ENCODE peak calls at places on chromosomes 13 and 19, in ten cellular contexts. P, V, D, Q, F, H, I, U, A and Z are unnamed samples.

GRCh38 chr19:5987077-5987818 is 9.3 kb upstream of the RANBP3 start:
- DNase-seq in V (peak), P (no peak), Q (peak), D (peak), F (peak), A (peak), H (no peak), U (peak), I (peak), Z (peak)

GRCh38 chr19:47381653-47382279 is 32.7 kb downstream of the DHX34 start:
- DNase-seq in F (no peak), U (no peak), I (no peak), Q (no peak), P (no peak), H (no peak), V (no peak), A (no peak), D (no peak), Z (no peak)

GRCh38 chr13:67549331-67549730 is 319.2 kb upstream of the PCDH9 start:
- DNase-seq in A (no peak), U (no peak), Q (no peak), D (no peak), V (no peak), I (peak), F (no peak), P (no peak), H (no peak), Z (no peak)

GRCh38 chr19:2016041-2016807 is 710 bp upstream of the BTBD2 start:
- DNase-seq in U (peak), P (peak), I (peak), D (peak), F (peak), H (peak), A (peak), Q (peak), V (no peak), Z (peak)

GRCh38 chr19:48648134-48648533 is 2.1 kb upstream of the CA11 start:
- DNase-seq in Q (no peak), A (no peak), H (no peak), V (no peak), U (no peak), I (no peak), F (no peak), D (no peak), P (no peak), Z (no peak)

GRCh38 chr19:20035935-20036334 is 3.4 kb downstream of the ZNF682 start:
- DNase-seq in P (no peak), V (no peak), F (no peak), I (no peak), H (no peak), D (no peak), A (no peak), U (no peak), Q (no peak), Z (no peak)

GRCh38 chr19:6690160-6690885 is 20.4 kb upstream of the TNFSF14 start:
- DNase-seq in V (no peak), F (no peak), U (no peak), D (no peak), I (no peak), Q (no peak), H (no peak), P (no peak), A (no peak), Z (no peak)

GRCh38 chr13:108915095-108915633 is 285.8 kb downstream of the MYO16 start:
- DNase-seq in U (no peak), D (peak), I (peak), A (no peak), P (no peak), F (no peak), V (no peak), H (no peak), Q (peak), Z (peak)

GRCh38 chr19:46963093-46963734 is 56.4 kb upstream of the NPAS1 start:
- DNase-seq in A (no peak), F (no peak), V (no peak), U (no peak), H (peak), I (no peak), P (no peak), Q (no peak), D (no peak), Z (no peak)

GRCh38 chr13:92719868-92720267 is 506.7 kb upstream of the GPC6 start:
- DNase-seq in H (no peak), I (no peak), U (no peak), V (peak), A (no peak), Q (no peak), D (no peak), P (no peak), F (no peak), Z (no peak)

GRCh38 chr13:48602296-48603040 is 51.3 kb upstream of the CYSLTR2 start:
- DNase-seq in P (no peak), V (no peak), D (no peak), I (no peak), Q (no peak), H (no peak), F (no peak), U (no peak), A (no peak), Z (no peak)

GRCh38 chr13:98976338-98976737 is 1.5 kb downstream of the DOCK9 start:
- DNase-seq in U (no peak), H (no peak), D (no peak), A (no peak), F (no peak), P (no peak), Q (no peak), V (no peak), I (no peak), Z (peak)

GRCh38 chr19:18366027-18366435 is 19.9 kb upstream of the GDF15 start:
- DNase-seq in F (no peak), P (no peak), U (no peak), D (no peak), A (no peak), Q (no peak), V (no peak), H (no peak), I (no peak), Z (no peak)

GRCh38 chr19:29378543-29379105 is 147.2 kb upstream of the VSTM2B start:
- DNase-seq in D (no peak), H (no peak), F (peak), V (no peak), Q (no peak), P (no peak), A (no peak), I (no peak), U (no peak), Z (no peak)

GRCh38 chr19:3969435-3970312 is 1.2 kb downstream of the DAPK3 start:
- DNase-seq in V (no peak), F (no peak), I (peak), U (no peak), H (peak), Q (peak), P (no peak), A (no peak), D (no peak), Z (no peak)

GRCh38 chr13:98173431-98173921 is 3.6 kb downstream of the RNF113B start:
- DNase-seq in V (no peak), A (no peak), Q (no peak), H (peak), P (no peak), I (peak), F (no peak), U (no peak), D (peak), Z (no peak)

GRCh38 chr13:44309771-44310767 is 63.6 kb upstream of the SERP2 start:
- DNase-seq in H (no peak), I (peak), U (no peak), A (no peak), Q (no peak), F (no peak), P (no peak), D (no peak), V (no peak), Z (no peak)

GRCh38 chr19:43651758-43652545 is 12.3 kb upstream of the CADM4 start:
- DNase-seq in I (peak), V (no peak), P (no peak), U (peak), F (peak), H (no peak), Q (peak), D (peak), A (peak), Z (peak)

GRCh38 chr13:33244210-33244906 is 41.2 kb downstream of the STARD13 start:
- DNase-seq in V (no peak), P (no peak), H (no peak), D (no peak), Q (no peak), U (no peak), A (no peak), I (no peak), F (no peak), Z (no peak)

GRCh38 chr13:30466358-30466714 is 600 bp upstream of the HMGB1 start:
- DNase-seq in V (no peak), H (no peak), I (peak), F (no peak), U (no peak), A (no peak), D (no peak), P (no peak), Q (peak), Z (no peak)

GRCh38 chr19:11345122-11345752 is 831 bp downstream of the TMEM205 start:
- DNase-seq in V (no peak), D (no peak), F (no peak), U (no peak), I (no peak), Q (no peak), P (no peak), H (no peak), A (no peak), Z (no peak)

GRCh38 chr19:42114412-42114811 is 17.8 kb downstream of the POU2F2 start:
- DNase-seq in Q (peak), P (no peak), U (no peak), V (no peak), H (no peak), A (no peak), F (no peak), D (no peak), I (no peak), Z (no peak)

GRCh38 chr19:4455742-4456565 is 1.6 kb downstream of the UBXN6 start:
- DNase-seq in U (no peak), I (no peak), V (no peak), H (peak), D (peak), F (no peak), P (no peak), Q (no peak), A (no peak), Z (peak)

GRCh38 chr13:30806784-30807183 is 71.4 kb downstream of the ALOX5AP start:
- DNase-seq in P (no peak), I (peak), A (no peak), V (no peak), H (peak), D (no peak), U (no peak), F (no peak), Q (no peak), Z (no peak)

GRCh38 chr13:79861731-79862130 is 380.8 kb downstream of the NDFIP2 start:
- DNase-seq in A (no peak), Q (no peak), I (no peak), H (no peak), D (no peak), V (no peak), F (no peak), P (no peak), U (no peak), Z (no peak)

GRCh38 chr13:39952244-39953233 is 297.1 kb downstream of the COG6 start:
- DNase-seq in H (no peak), V (no peak), Q (no peak), U (no peak), P (no peak), D (no peak), A (no peak), I (no peak), F (no peak), Z (no peak)

GRCh38 chr13:83065136-83065535 is 817.1 kb downstream of the SLITRK1 start:
- DNase-seq in V (no peak), P (peak), I (no peak), H (peak), Q (no peak), A (no peak), F (peak), D (peak), U (no peak), Z (no peak)

GRCh38 chr19:56837492-56837891 is 3.0 kb downstream of the PEG3 start:
- DNase-seq in F (peak), H (no peak), D (peak), P (peak), V (no peak), I (no peak), U (peak), Q (no peak), A (no peak), Z (peak)

GRCh38 chr19:36140289-36141038 is 598 bp downstream of the CAPNS1 start:
- DNase-seq in H (no peak), Q (peak), D (peak), V (peak), A (peak), P (no peak), F (peak), I (peak), U (no peak), Z (peak)

GRCh38 chr13:112928958-112929777 is 39.8 kb upstream of the MCF2L start:
- DNase-seq in D (no peak), I (no peak), A (no peak), V (peak), U (no peak), H (no peak), Q (no peak), F (no peak), P (no peak), Z (no peak)